ENCODE peak calls at places on chromosomes 4 and X, in five cellular contexts. M is stimulated activated CD4-positive, alpha-beta T cell treated with anti-CD3 and anti-CD28 coated beads, Interleukin-2, amount 100 ng/mL, for 4 hours; F is activated CD4-positive, alpha-beta T cell treated with anti-CD3 and anti-CD28 coated beads, Interleukin-2, amount 10 ng/mL, durations not matched to agents 7 days and 5 days; Z is RPMI8226; C is dorsolateral prefrontal cortex. A is an unnamed sample.

GRCh38 chr4:31275906-31276305 is 555.7 kb downstream of the PCDH7 start:
- DNase-seq in M (no peak), F (no peak), Z (no peak), C (no peak), A (no peak)

GRCh38 chr4:140099993-140100392 is 54.0 kb downstream of the MAML3 start:
- DNase-seq in M (no peak), F (peak), Z (peak), C (peak), A (no peak)

GRCh38 chr4:24210332-24210902 is 320.6 kb upstream of the PPARGC1A start:
- DNase-seq in M (no peak), F (no peak), Z (no peak), C (no peak), A (no peak)

GRCh38 chr4:38948551-38948950 is 80.9 kb downstream of the FAM114A1 start:
- DNase-seq in M (no peak), F (no peak), Z (no peak), C (peak), A (no peak)

GRCh38 chr4:76990288-76991080 is 40.9 kb downstream of the SEPTIN11 start:
- DNase-seq in M (no peak), F (no peak), Z (no peak), C (no peak), A (no peak)

GRCh38 chrX:123920065-123920785 is 41.3 kb upstream of the STAG2 start:
- DNase-seq in M (no peak), F (no peak), Z (no peak), C (no peak), A (peak)

GRCh38 chrX:125203379-125203736 is 116.3 kb upstream of the TEX13C start:
- DNase-seq in M (no peak), F (no peak), Z (no peak), C (no peak), A (no peak)

GRCh38 chrX:39519213-39519544 is 578.6 kb downstream of the BCOR start:
- DNase-seq in M (no peak), F (no peak), Z (peak), C (no peak), A (no peak)

GRCh38 chr4:93830090-93830818 is 1.7 kb downstream of the ATOH1 start:
- DNase-seq in M (no peak), F (no peak), Z (no peak), C (no peak), A (no peak)

GRCh38 chr4:8090312-8090711 is 68.3 kb downstream of the ABLIM2 start:
- DNase-seq in M (no peak), F (peak), Z (no peak), C (no peak), A (peak)

GRCh38 chrX:96004386-96004785 is 680.3 kb upstream of the DIAPH2 start:
- DNase-seq in M (no peak), F (no peak), Z (no peak), C (no peak), A (no peak)

GRCh38 chr4:61532324-61532723 is 332.2 kb downstream of the ADGRL3 start:
- DNase-seq in M (no peak), F (no peak), Z (no peak), C (no peak), A (no peak)

GRCh38 chr4:40301592-40301991 is 33.5 kb upstream of the CHRNA9 start:
- DNase-seq in M (no peak), F (peak), Z (peak), C (no peak), A (no peak)

GRCh38 chr4:26574563-26574962 is 9.3 kb upstream of the TBC1D19 start:
- DNase-seq in M (no peak), F (no peak), Z (no peak), C (no peak), A (no peak)

GRCh38 chr4:125321709-125322362 is 7.1 kb downstream of the FAT4 start:
- DNase-seq in M (no peak), F (no peak), Z (peak), C (no peak), A (no peak)

GRCh38 chrX:20517565-20517964 is 250.9 kb upstream of the RPS6KA3 start:
- DNase-seq in M (no peak), F (no peak), Z (no peak), C (no peak), A (no peak)

GRCh38 chr4:66351761-66352160 is 681.5 kb upstream of the EPHA5 start:
- DNase-seq in M (no peak), F (no peak), Z (no peak), C (no peak), A (no peak)

GRCh38 chr4:87502580-87503238 is 26.5 kb downstream of the SPARCL1 start:
- DNase-seq in M (no peak), F (no peak), Z (no peak), C (no peak), A (peak)

GRCh38 chr4:25704516-25704915 is 48.9 kb downstream of the SLC34A2 start:
- DNase-seq in M (no peak), F (no peak), Z (no peak), C (no peak), A (no peak)

A was measured in LoVo.